ENCODE peak calls at places on chromosomes 3 and 15, in five cellular contexts. F is brain microvascular endothelial cell, G is GM06990, W is breast epithelium, S is HAP-1. N is an unnamed sample. For H3K27me3, the result is how much of the 10 kb centered on the place peaks cover.

GRCh38 chr3:86990734-86991481 is at the start of gene VGLL3:
- DNase-seq in F (peak), G (no peak), W (peak), S (peak), N (no peak)

GRCh38 chr15:75693501-75694240 is 19.0 kb downstream of the CSPG4 start:
- DNase-seq in F (no peak), G (no peak), W (no peak), S (no peak), N (no peak)

GRCh38 chr15:71003314-71003713 is 110.7 kb downstream of the LRRC49 start:
- DNase-seq in F (peak), G (no peak), W (no peak), S (no peak), N (no peak)

GRCh38 chr3:106004137-106004600 is 135.4 kb upstream of the CBLB start:
- DNase-seq in F (peak), G (no peak), W (no peak), S (no peak), N (no peak)

GRCh38 chr3:168040624-168041208 is 55.0 kb downstream of the GOLIM4 start:
- DNase-seq in F (peak), G (no peak), W (no peak), S (peak), N (peak)

GRCh38 chr15:52020253-52021085 is 1.4 kb downstream of the MAPK6 start:
- DNase-seq in F (no peak), G (no peak), W (no peak), S (no peak), N (no peak)

GRCh38 chr15:82663186-82663600 is 16.0 kb upstream of the CPEB1 start:
- DNase-seq in F (no peak), G (no peak), W (no peak), S (peak), N (peak)

GRCh38 chr15:64521726-64522164 is 61.4 kb downstream of the ZNF609 start:
- DNase-seq in F (peak), G (no peak), W (no peak), S (peak), N (peak)

GRCh38 chr15:62020576-62021160 is 39.6 kb downstream of the VPS13C start:
- DNase-seq in F (no peak), G (no peak), W (no peak), S (no peak), N (no peak)

GRCh38 chr15:69926011-69926410 is 171.7 kb downstream of the TLE3 start:
- DNase-seq in F (peak), G (no peak), W (no peak), S (no peak), N (no peak)

GRCh38 chr15:68518785-68519430 is 59.9 kb upstream of the CORO2B start:
- DNase-seq in F (no peak), G (peak), W (no peak), S (no peak), N (no peak)

GRCh38 chr3:106746286-106746685 is 631.0 kb upstream of the CCDC54 start:
- DNase-seq in F (no peak), G (no peak), W (no peak), S (no peak), N (no peak)

GRCh38 chr3:191376742-191377141 is 46.4 kb upstream of the UTS2B start:
- DNase-seq in F (peak), G (no peak), W (no peak), S (peak), N (peak)

GRCh38 chr15:67168694-67169093 is 85.8 kb downstream of the AAGAB start:
- DNase-seq in F (no peak), G (no peak), W (no peak), S (no peak), N (no peak)

GRCh38 chr3:22569570-22569969 is 633.6 kb upstream of the UBE2E2 start:
- DNase-seq in F (no peak), G (no peak), W (no peak), S (no peak), N (no peak)

GRCh38 chr3:141913150-141913811 is 36.8 kb downstream of the ATP1B3 start:
- DNase-seq in F (peak), G (no peak), W (no peak), S (peak), N (peak)

GRCh38 chr3:10766049-10766705 is 49.9 kb upstream of the SLC6A11 start:
- DNase-seq in F (no peak), G (no peak), W (no peak), S (no peak), N (no peak)

GRCh38 chr3:84209473-84209872 is 749.3 kb upstream of the CADM2 start:
- DNase-seq in F (no peak), G (no peak), W (no peak), S (no peak), N (no peak)

GRCh38 chr15:98889930-98890695 is 117.5 kb downstream of the PGPEP1L start:
- DNase-seq in F (peak), G (no peak), W (no peak), S (peak), N (peak)

GRCh38 chr3:148723591-148723990 is 25.9 kb downstream of the AGTR1 start:
- DNase-seq in F (peak), G (no peak), W (no peak), S (no peak), N (peak)

GRCh38 chr3:44554626-44555592 is at the start of gene ZKSCAN7:
- DNase-seq in F (peak), G (peak), W (peak), S (no peak), N (peak)

GRCh38 chr3:127791221-127791913 is 30.9 kb downstream of the MGLL start:
- DNase-seq in F (peak), G (no peak), W (no peak), S (peak), N (peak)

GRCh38 chr3:140568842-140569520 is 108.9 kb upstream of the TRIM42 start:
- DNase-seq in F (no peak), G (no peak), W (peak), S (no peak), N (no peak)

GRCh38 chr15:37204698-37205097 is 104.3 kb upstream of the MEIS2 start:
- DNase-seq in F (no peak), G (no peak), W (no peak), S (peak), N (no peak)

GRCh38 chr3:160003520-160004128 is 15.0 kb downstream of the IL12A start:
- DNase-seq in F (peak), G (peak), W (no peak), S (no peak), N (no peak)

GRCh38 chr3:133459400-133459799 is 59.5 kb downstream of the BFSP2 start:
- DNase-seq in F (no peak), G (no peak), W (peak), S (no peak), N (no peak)

GRCh38 chr15:93881310-93881709 is 350.1 kb upstream of the MCTP2 start:
- DNase-seq in F (no peak), G (no peak), W (no peak), S (no peak), N (no peak)

GRCh38 chr3:156413293-156413912 is 141.5 kb downstream of the SSR3 start:
- DNase-seq in F (no peak), G (no peak), W (no peak), S (no peak), N (no peak)

GRCh38 chr3:156409694-156410093 is 145.2 kb downstream of the SSR3 start:
- DNase-seq in F (no peak), G (no peak), W (no peak), S (no peak), N (no peak)

GRCh38 chr3:156416846-156417581 is 137.9 kb downstream of the SSR3 start:
- DNase-seq in F (no peak), G (no peak), W (no peak), S (no peak), N (no peak)

GRCh38 chr3:156407617-156408225 is 147.2 kb downstream of the SSR3 start:
- DNase-seq in F (no peak), G (no peak), W (no peak), S (no peak), N (no peak)

GRCh38 chr3:156412600-156412999 is 142.3 kb downstream of the SSR3 start:
- DNase-seq in F (no peak), G (no peak), W (no peak), S (no peak), N (no peak)
- H3K27me3 ChIP-seq in F (under half), G (under half), W (under half), S (under half), N (under half)

DNA sequence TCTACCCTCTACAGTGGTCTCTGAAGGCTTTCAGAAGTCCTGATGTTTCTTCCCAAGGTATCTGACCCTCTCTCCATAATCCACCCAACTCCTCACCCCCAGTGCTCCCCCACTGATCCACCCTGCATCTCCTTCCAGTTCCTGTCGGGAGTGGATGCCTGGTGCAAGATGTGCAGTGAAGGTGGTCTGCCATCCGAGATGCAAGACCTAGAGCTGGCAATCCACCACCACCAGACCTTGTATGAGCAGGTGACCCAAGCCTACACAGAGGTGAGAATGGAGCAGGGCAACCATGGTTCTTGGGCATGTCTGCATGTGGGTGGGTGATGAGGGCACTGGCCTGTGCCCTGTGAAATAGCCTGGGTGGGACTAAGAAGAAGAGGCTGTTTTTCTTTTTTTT is 337.8 kb upstream of the ROPN1 start:
- DNase-seq in F (no peak), G (no peak), W (no peak), S (no peak), N (no peak)
- H3K27me3 ChIP-seq in F (under half), G (under half), W (under half), S (under half), N (under half)

DNA sequence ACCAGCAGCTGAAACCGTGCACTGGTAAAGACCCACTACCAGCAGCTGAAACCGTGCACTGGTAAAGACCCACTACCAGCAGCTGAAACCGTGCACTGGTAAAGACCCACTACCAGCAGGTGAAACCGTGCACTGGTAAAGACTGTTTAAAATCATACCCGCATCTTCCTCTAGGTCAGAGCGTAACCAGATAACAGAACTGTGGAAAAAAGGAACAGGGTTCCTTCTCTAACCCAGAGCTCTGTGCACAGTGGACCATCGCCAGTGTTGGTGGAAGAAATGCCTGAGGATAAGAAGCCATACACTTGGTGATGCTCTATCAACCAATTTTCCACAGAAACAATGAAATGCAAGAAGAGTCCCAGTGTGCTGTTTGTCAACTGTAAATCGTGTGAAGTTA is 243.4 kb downstream of the NTRK3 start:
- DNase-seq in F (no peak), G (no peak), W (no peak), S (no peak), N (no peak)
- H3K27me3 ChIP-seq in F (under half), G (under half), W (under half), S (under half), N (under half)

GRCh38 chr15:39658740-39659139 is 77.9 kb downstream of the THBS1 start:
- DNase-seq in F (no peak), G (no peak), W (no peak), S (no peak), N (no peak)
- H3K27me3 ChIP-seq in F (under half), G (under half), W (under half), S (under half), N (under half)

GRCh38 chr3:116980106-116980505 is 270.5 kb downstream of the TUSC7 start:
- DNase-seq in F (no peak), G (no peak), W (no peak), S (no peak), N (no peak)
- H3K27me3 ChIP-seq in F (under half), G (under half), W (under half), S (under half), N (under half)

DNA sequence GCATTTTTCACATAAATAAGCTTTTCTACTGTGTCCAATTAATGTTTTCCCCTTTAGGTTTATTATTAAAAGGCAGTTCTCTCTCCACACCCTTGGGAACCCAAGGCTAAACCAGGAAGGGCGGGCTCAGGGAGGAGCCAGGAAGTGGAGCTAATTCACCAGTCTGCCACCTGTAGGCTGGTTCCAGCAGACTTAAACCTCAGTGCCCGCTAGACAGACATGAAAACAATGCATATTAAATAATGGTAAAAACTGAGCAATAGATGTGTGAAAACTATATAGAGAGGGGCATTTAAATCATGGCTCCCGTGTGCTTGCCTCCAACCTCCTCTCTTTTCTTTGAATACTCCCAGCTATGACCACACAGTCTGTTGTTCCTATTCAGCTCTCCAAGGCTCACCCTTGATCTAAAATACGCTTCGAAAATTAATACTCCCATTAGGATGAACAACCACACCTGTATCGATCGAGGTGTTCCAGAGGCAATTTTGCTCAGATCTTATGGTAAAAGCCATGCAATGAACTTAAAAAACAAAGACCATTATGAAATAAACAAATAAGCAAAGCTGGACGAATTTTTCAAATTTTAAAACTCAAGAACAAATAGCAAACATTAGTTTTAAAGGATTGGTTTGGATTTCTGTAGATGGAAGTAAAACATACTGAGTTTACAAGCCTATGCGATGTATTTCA is 253.3 kb downstream of the TJP1 start:
- DNase-seq in F (no peak), G (no peak), W (no peak), S (no peak), N (peak)
- H3K27me3 ChIP-seq in F (under half), G (under half), W (under half), S (half or more), N (under half)